ENCODE peak calls at places on chromosomes 6 and 20, in four cellular contexts. N is K562, S is WTC11, D is GM12878. O is an unnamed sample.

GRCh38 chr6:37190159-37190535 is 20.2 kb downstream of the PIM1 start:
- DNase-seq in D (no peak), N (no peak), S (no peak), O (no peak)

GRCh38 chr6:92559002-92559401 is 860.4 kb downstream of the EPHA7 start:
- DNase-seq in S (no peak), N (no peak), D (no peak), O (no peak)

GRCh38 chr20:52748235-52748950 is 223.8 kb upstream of the TSHZ2 start:
- DNase-seq in S (no peak), N (no peak), D (no peak), O (no peak)

GRCh38 chr6:142469220-142469619 is 167.4 kb downstream of the ADGRG6 start:
- DNase-seq in D (no peak), N (no peak), S (no peak), O (no peak)

GRCh38 chr20:13995841-13996240 is 525 bp downstream of the MACROD2 start:
- DNase-seq in D (no peak), S (peak; percentile 56), N (no peak), O (no peak)

GRCh38 chr6:170073846-170074245 is 217.0 kb downstream of the DLL1 start:
- DNase-seq in N (no peak), D (no peak), S (no peak), O (no peak)

GRCh38 chr6:39348740-39349139 is 26.2 kb upstream of the KCNK16 start:
- DNase-seq in S (no peak), D (no peak), N (no peak), O (no peak)

GRCh38 chr6:170456334-170456733 is 96.8 kb downstream of the PSMB1 start:
- DNase-seq in S (no peak), N (no peak), D (no peak), O (no peak)

GRCh38 chr20:959996-960615 is 42.0 kb downstream of the RSPO4 start:
- DNase-seq in D (no peak), S (no peak), N (no peak), O (no peak)

GRCh38 chr6:75217203-75217602 is 11.3 kb upstream of the COL12A1 start:
- DNase-seq in S (no peak), N (no peak), D (no peak), O (no peak)

GRCh38 chr6:166775923-166776220 is 148.8 kb upstream of the RPS6KA2 start:
- DNase-seq in S (no peak), D (no peak), N (no peak), O (no peak)

GRCh38 chr6:62971976-62972658 is 239.2 kb upstream of the FKBP1C start:
- DNase-seq in N (no peak), S (no peak), D (no peak), O (no peak)

GRCh38 chr20:62506087-62506486 is 30.3 kb upstream of the GATA5 start:
- DNase-seq in S (no peak), N (no peak), D (no peak), O (no peak)

GRCh38 chr6:133814797-133815196 is 74.1 kb upstream of the TCF21 start:
- DNase-seq in D (no peak), N (no peak), S (no peak), O (no peak)

GRCh38 chr6:142693446-142693845 is 251.5 kb downstream of the HIVEP2 start:
- DNase-seq in D (no peak), S (no peak), N (no peak), O (no peak)

GRCh38 chr6:141203902-141204575 is 928.7 kb upstream of the GJE1 start:
- DNase-seq in N (no peak), S (no peak), D (no peak), O (no peak)

GRCh38 chr6:126180585-126180984 is 159.3 kb upstream of the CENPW start:
- DNase-seq in D (peak; percentile 25), S (no peak), N (no peak), O (peak; percentile 52)

GRCh38 chr6:17705428-17705777 is 1.3 kb downstream of the NUP153 start:
- DNase-seq in N (peak; percentile 54), D (no peak), S (no peak), O (peak; percentile 37)

GRCh38 chr20:62581308-62581707 is 61.0 kb upstream of the SLCO4A1 start:
- DNase-seq in S (no peak), N (no peak), D (no peak), O (no peak)

GRCh38 chr6:88922775-88923548 is 40.5 kb downstream of the RNGTT start:
- DNase-seq in S (no peak), D (no peak), N (no peak), O (no peak)

GRCh38 chr6:128713461-128713860 is 169.5 kb upstream of the LAMA2 start:
- DNase-seq in D (no peak), S (no peak), N (no peak), O (no peak)

GRCh38 chr20:34895465-34895864 is 19.1 kb downstream of the ACSS2 start:
- DNase-seq in N (no peak), D (no peak), S (no peak), O (no peak)

GRCh38 chr6:130834482-130835251 is 7.5 kb downstream of the SMLR1 start:
- DNase-seq in N (no peak), S (no peak), D (no peak), O (peak; percentile 85)

GRCh38 chr6:34391023-34391485 is 1.4 kb downstream of the NUDT3 start:
- DNase-seq in N (no peak), S (no peak), D (no peak), O (peak; percentile 85)

GRCh38 chr6:143806282-143807102 is 36.6 kb upstream of the LTV1 start:
- DNase-seq in D (no peak), S (no peak), N (peak; percentile 76), O (no peak)

GRCh38 chr6:163398104-163398503 is 16.4 kb upstream of the QKI start:
- DNase-seq in S (no peak), N (no peak), D (no peak), O (no peak)

GRCh38 chr20:1935696-1936366 is 40.6 kb downstream of the SIRPA start:
- DNase-seq in N (no peak), D (no peak), S (no peak), O (no peak)

GRCh38 chr6:10411131-10411914 is 3.6 kb downstream of the TFAP2A start:
- DNase-seq in S (peak; percentile 56), N (no peak), D (no peak), O (no peak)

DNA sequence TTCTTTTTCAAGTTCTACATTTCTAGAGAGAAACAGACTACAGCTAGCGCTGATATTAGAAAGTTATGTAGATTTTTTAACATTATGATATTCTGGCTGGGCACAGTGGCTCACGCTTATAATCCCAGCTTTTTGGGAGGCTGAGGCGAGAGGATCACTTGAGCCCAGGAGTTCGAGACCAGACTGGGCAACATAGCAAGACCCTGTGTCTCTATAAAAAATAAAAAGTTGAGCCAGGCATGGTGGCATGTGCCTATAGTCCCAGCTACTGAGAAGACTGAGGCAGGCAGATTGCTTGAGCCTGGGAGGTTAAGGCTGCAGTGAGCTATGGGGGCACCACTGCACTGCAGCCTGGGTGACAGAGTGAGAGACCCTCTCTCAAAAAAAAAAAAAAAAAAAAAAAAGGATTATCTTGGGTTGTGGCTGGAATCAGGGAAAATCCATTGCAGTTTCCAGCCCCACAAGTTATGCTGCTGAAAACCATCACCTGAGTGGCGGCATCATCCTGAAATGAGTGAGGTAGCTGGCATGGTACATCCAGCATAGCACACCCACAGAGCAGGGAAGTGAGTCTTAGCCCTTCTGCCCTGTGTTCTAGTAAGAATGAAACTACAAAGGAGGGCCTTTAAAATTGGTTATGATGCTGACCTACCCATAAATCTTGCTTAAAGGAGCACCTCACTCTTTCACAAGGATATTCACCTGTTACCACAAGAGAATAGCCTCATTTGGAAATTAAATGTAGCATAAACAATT is 119.4 kb downstream of the NFATC2 start:
- DNase-seq in S (no peak), N (no peak), D (no peak), O (no peak)
- TF ChIP-seq TCF7 in S (no peak), N (no peak), D (no peak), O (no peak)

DNA sequence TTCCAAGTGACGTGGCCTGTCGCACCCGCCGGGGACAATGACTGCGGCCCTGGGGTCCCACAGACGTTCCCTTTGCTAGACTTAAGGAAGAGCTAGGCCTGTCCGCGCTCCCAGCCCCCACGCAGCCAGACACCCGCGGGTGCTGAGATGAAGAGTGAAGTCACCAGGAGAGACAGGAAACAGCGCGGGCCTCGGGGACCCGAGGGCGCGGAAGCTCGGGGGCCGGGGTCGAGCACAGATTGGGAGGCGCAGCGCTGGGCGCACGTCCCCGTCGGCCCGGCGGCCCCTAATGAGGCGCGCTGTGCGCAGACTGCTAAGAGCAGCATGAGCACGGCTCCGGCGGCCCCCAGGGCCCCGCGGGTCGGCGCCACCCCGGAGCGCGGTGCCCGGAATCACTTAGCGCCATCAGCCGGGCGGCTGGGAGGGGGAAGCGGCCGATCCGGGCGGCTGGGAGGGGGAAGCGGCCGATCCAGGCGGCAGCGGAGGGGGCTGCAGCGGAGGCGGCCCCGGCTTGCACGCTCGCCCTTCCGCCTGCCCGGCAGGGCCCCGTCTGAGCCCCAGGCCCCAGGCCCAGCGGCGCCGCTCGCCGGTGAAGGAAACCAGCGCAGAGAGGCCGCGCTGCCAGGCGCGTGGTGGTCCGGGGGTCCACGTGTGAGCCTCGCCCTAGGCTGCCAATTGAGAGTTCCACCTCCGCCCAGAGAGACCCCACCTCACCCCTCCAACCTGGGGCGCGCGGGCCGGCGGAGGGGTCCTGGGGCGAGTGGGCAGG is 8.3 kb upstream of the AVP start:
- DNase-seq in S (peak; percentile 61), D (no peak), N (no peak), O (no peak)
- TF ChIP-seq TCF7 in S (no peak), D (no peak), N (no peak), O (no peak)

GRCh38 chr6:44824567-44824966 is 437.1 kb downstream of the CDC5L start:
- DNase-seq in N (no peak), D (no peak), S (no peak), O (no peak)
- TF ChIP-seq TCF7 in N (no peak), D (no peak), S (no peak), O (no peak)

GRCh38 chr6:72619883-72620696 is 1.8 kb upstream of the KCNQ5 start:
- DNase-seq in N (peak; percentile 47), S (peak; percentile 36), D (peak; percentile 65), O (no peak)

GRCh38 chr6:72622094-72622540 is 253 bp downstream of the KCNQ5 start:
- DNase-seq in S (peak; percentile 52), D (no peak), N (peak; percentile 50), O (no peak)

GRCh38 chr6:72623808-72624207 is 1.9 kb downstream of the KCNQ5 start:
- DNase-seq in S (no peak), D (no peak), N (no peak), O (no peak)

GRCh38 chr6:72620866-72621242 is 1.0 kb upstream of the KCNQ5 start:
- DNase-seq in S (peak; percentile 14), D (no peak), N (no peak), O (no peak)

GRCh38 chr6:72621243-72622093 is at the start of gene KCNQ5:
- DNase-seq in S (peak; percentile 56), D (no peak), N (peak; percentile 32), O (no peak)
- TF ChIP-seq TCF7 in S (no peak), D (no peak), N (no peak), O (no peak)